ENCODE peak calls at places on chromosomes 3 and 15, in seven cellular contexts. K is heart left ventricle, S is GM23338, Z is lower lobe of right lung, P is dorsolateral prefrontal cortex, M is neuronal stem cell, B is uterus. Q is an unnamed sample.

GRCh38 chr3:120601554-120601953 is 5.4 kb downstream of the NDUFB4 start:
- DNase-seq in P (no peak), S (no peak), K (no peak), M (no peak), Z (no peak), B (no peak), Q (no peak)

GRCh38 chr3:150407818-150408231 is 273 bp upstream of the TSC22D2 start:
- DNase-seq in M (no peak), S (peak), Z (peak), P (peak), B (peak), K (no peak), Q (no peak)

GRCh38 chr3:121883507-121883906 is 10.7 kb upstream of the SLC15A2 start:
- DNase-seq in S (peak), Z (no peak), K (no peak), M (peak), B (no peak), P (no peak), Q (peak)

GRCh38 chr3:173467501-173467900 is 70.0 kb downstream of the NLGN1 start:
- DNase-seq in P (no peak), S (no peak), M (no peak), B (no peak), K (no peak), Z (no peak), Q (no peak)

GRCh38 chr3:54514416-54514815 is 392.1 kb downstream of the CACNA2D3 start:
- DNase-seq in Z (no peak), B (no peak), M (no peak), K (no peak), P (no peak), S (no peak), Q (no peak)

GRCh38 chr3:179797192-179797591 is 144.4 kb downstream of the USP13 start:
- DNase-seq in P (no peak), M (no peak), Z (no peak), K (no peak), B (no peak), S (no peak), Q (no peak)

GRCh38 chr3:174215426-174215825 is 643.7 kb upstream of the NAALADL2 start:
- DNase-seq in K (no peak), M (no peak), S (no peak), B (no peak), Z (no peak), P (no peak), Q (no peak)

GRCh38 chr3:67461667-67462142 is 192.7 kb downstream of the SUCLG2 start:
- DNase-seq in M (no peak), B (no peak), Z (no peak), K (no peak), S (no peak), P (no peak), Q (peak)

GRCh38 chr3:41893977-41894376 is 67.9 kb downstream of the ULK4 start:
- DNase-seq in Z (no peak), S (peak), B (peak), K (no peak), P (no peak), M (no peak), Q (peak)

GRCh38 chr3:24365168-24365567 is 129.5 kb downstream of the THRB start:
- DNase-seq in K (no peak), S (no peak), Z (no peak), M (no peak), B (peak), P (no peak), Q (no peak)

GRCh38 chr3:71072288-71072687 is 511.2 kb downstream of the FOXP1 start:
- DNase-seq in S (no peak), P (no peak), Z (no peak), B (no peak), M (no peak), K (no peak), Q (no peak)

DNA sequence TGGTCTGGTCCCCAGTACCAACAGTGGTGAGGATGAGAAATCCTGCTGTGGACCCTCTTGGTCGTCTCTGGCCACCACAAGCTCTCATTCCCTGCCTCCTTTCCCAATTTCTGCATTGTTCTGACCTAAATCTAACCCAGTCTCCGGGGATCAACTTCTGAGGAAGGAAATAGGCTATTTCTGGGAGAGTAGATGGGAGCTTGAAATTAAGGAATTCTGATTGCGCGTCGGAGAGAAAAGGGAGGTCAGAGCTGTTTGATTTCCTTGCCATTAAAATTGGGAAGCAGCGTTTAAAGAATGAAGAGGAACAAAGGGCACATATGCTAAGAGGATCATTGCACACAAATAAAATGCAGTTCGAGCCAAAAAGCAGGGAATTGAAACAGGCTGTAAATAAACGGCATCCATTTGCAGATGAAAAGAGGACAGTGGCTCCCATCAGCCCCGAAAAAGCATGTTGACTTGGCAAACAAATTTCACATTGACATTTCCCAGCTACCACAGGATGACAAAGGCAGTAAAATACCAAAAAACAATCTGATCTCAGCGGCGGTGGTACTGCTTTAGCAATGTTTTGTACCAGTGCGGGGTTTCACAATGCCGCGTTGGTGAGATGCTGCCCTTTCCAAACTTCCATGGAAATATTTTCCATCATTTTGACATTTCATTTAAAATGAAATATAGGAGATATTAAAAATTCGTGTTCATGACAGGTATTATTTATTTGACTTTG is 108.6 kb downstream of the SQOR start:
- DNase-seq in M (no peak), S (no peak), Z (no peak), P (no peak), K (no peak), B (no peak), Q (no peak)
- H3K4me3 ChIP-seq in M (no peak), S (no peak), Z (no peak), P (no peak), K (no peak), B (no peak), Q (no peak)

GRCh38 chr3:160757624-160758106 is 1.6 kb downstream of the PPM1L start:
- DNase-seq in K (no peak), P (no peak), Z (no peak), S (peak), B (no peak), M (peak), Q (no peak)
- H3K4me3 ChIP-seq in K (peak), P (peak), Z (peak), S (peak), B (no peak), M (peak), Q (no peak)

GRCh38 chr3:38168988-38169363 is 3.6 kb downstream of the OXSR1 start:
- DNase-seq in M (no peak), S (no peak), K (no peak), P (no peak), B (no peak), Z (no peak), Q (no peak)
- H3K4me3 ChIP-seq in M (no peak), S (no peak), K (no peak), P (no peak), B (no peak), Z (no peak), Q (no peak)

GRCh38 chr15:67854358-67854757 is 14.5 kb upstream of the RNU6-1 start:
- DNase-seq in Z (no peak), B (no peak), M (no peak), K (no peak), S (no peak), P (no peak), Q (no peak)
- H3K4me3 ChIP-seq in Z (no peak), B (no peak), M (no peak), K (no peak), S (no peak), P (no peak), Q (no peak)

GRCh38 chr15:31871887-31872281 is 158.4 kb upstream of the CHRNA7 start:
- DNase-seq in P (no peak), B (no peak), K (no peak), Z (no peak), S (no peak), M (no peak), Q (no peak)

GRCh38 chr15:31867536-31868442 is 162.5 kb upstream of the CHRNA7 start:
- DNase-seq in P (no peak), M (peak), S (peak), K (peak), Z (peak), B (peak), Q (peak)

GRCh38 chr15:31870336-31871158 is 159.8 kb upstream of the CHRNA7 start:
- DNase-seq in B (peak), Z (peak), K (peak), P (peak), S (peak), M (peak), Q (peak)

GRCh38 chr15:31869640-31870335 is 160.5 kb upstream of the CHRNA7 start:
- DNase-seq in Z (no peak), S (peak), M (no peak), P (no peak), K (no peak), B (no peak), Q (no peak)

GRCh38 chr15:31871159-31871886 is 159.0 kb upstream of the CHRNA7 start:
- DNase-seq in M (no peak), K (no peak), S (peak), Z (no peak), P (no peak), B (no peak), Q (peak)
- H3K4me3 ChIP-seq in M (peak), K (peak), S (peak), Z (peak), P (peak), B (peak), Q (peak)

GRCh38 chr3:146128939-146129338 is 32.0 kb downstream of the PLOD2 start:
- DNase-seq in M (no peak), P (no peak), K (no peak), S (no peak), B (no peak), Z (no peak), Q (no peak)

GRCh38 chr3:146128179-146128578 is 32.8 kb downstream of the PLOD2 start:
- DNase-seq in P (no peak), K (no peak), S (no peak), B (no peak), Z (no peak), M (no peak), Q (no peak)

GRCh38 chr3:146129750-146130149 is 31.2 kb downstream of the PLOD2 start:
- DNase-seq in B (no peak), Z (no peak), S (no peak), P (no peak), K (no peak), M (no peak), Q (no peak)

GRCh38 chr3:146125946-146126345 is 35.0 kb downstream of the PLOD2 start:
- DNase-seq in S (no peak), M (no peak), K (no peak), Z (no peak), P (no peak), B (peak), Q (no peak)

DNA sequence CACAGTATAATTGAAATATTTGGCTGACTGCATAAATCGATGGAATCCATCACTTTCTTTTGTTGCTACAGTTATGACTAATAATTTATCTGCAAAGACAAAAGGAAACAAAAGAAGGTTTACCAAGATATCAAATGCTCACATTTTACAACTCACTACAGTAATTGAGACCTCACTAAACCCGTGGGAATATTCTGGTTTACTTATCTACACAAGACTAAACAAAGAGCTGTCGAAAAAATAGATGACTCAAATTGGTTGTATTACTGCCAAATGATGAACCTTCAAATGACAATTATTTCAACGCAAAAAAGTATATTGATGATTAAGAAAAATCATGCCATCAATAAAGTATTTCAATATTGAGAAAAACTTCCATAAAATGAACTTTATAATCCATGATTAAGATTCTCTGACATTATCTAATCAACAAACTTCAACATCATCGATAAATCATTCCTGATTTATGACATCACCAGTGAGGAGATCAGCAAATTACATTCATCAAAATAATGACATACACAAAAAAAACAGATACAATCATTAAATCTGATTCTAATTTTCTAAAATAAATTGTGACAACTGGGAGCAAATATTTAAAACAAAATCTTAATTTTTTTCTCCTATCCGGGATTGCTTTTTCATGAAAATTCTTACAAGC is 36.7 kb downstream of the PLOD2 start:
- DNase-seq in P (no peak), S (no peak), M (no peak), Z (no peak), K (no peak), B (no peak), Q (no peak)
- H3K4me3 ChIP-seq in P (no peak), S (no peak), M (no peak), Z (no peak), K (no peak), B (no peak), Q (no peak)

GRCh38 chr3:32113566-32113965 is 7.1 kb downstream of the GPD1L start:
- DNase-seq in K (no peak), P (no peak), M (no peak), S (no peak), Z (no peak), B (no peak), Q (no peak)
- H3K4me3 ChIP-seq in K (no peak), P (no peak), M (no peak), S (no peak), Z (no peak), B (no peak), Q (no peak)

Q was measured in WERI-Rb-1.